ENCODE peak calls at places on chromosomes 13 and 19, in four cellular contexts. X is mammary epithelial cell, I is tibial nerve, V is left lung. A is an unnamed sample.

GRCh38 chr13:104875008-104875762 is 1660.3 kb downstream of the EFNB2 start:
- DNase-seq in X (no peak), I (no peak), V (no peak), A (no peak)

GRCh38 chr19:50331187-50332013 is 2.2 kb upstream of the KCNC3 start:
- DNase-seq in X (no peak), I (no peak), V (no peak), A (no peak)

GRCh38 chr13:48184260-48184659 is 48.7 kb upstream of the ITM2B start:
- DNase-seq in X (no peak), I (no peak), V (no peak), A (no peak)

GRCh38 chr13:71797487-71797886 is 69.5 kb downstream of the DACH1 start:
- DNase-seq in X (no peak), I (no peak), V (no peak), A (no peak)

GRCh38 chr19:13633522-13633922 is 127.2 kb upstream of the CACNA1A start:
- DNase-seq in X (no peak), I (no peak), V (no peak), A (no peak)

GRCh38 chr19:3366104-3366760 is at the start of gene NFIC:
- DNase-seq in X (peak; percentile 69), I (peak; percentile 83), V (peak; percentile 92), A (peak; percentile 75)

GRCh38 chr13:51829236-51829899 is 15.6 kb downstream of the TMEM272 start:
- DNase-seq in X (no peak), I (no peak), V (no peak), A (no peak)

GRCh38 chr19:10828981-10829821 is 6.8 kb downstream of the TMED1 start:
- DNase-seq in X (no peak), I (no peak), V (peak; percentile 72), A (no peak)

GRCh38 chr19:1051791-1052190 is 11.9 kb downstream of the ABCA7 start:
- DNase-seq in X (no peak), I (no peak), V (peak; percentile 59), A (no peak)

GRCh38 chr19:8023371-8023770 is 17.9 kb upstream of the ELAVL1 start:
- DNase-seq in X (no peak), I (no peak), V (no peak), A (no peak)

GRCh38 chr13:25902946-25903345 is 148.9 kb downstream of the SHISA2 start:
- DNase-seq in X (no peak), I (no peak), V (no peak), A (no peak)

GRCh38 chr19:42286349-42287016 is 15.4 kb upstream of the PRR19 start:
- DNase-seq in X (no peak), I (no peak), V (no peak), A (peak; percentile 36)

GRCh38 chr19:40219721-40220276 is 1.6 kb upstream of the TTC9B start:
- DNase-seq in X (peak; percentile 82), I (no peak), V (no peak), A (peak; percentile 37)

GRCh38 chr13:110589991-110590390 is 25.4 kb upstream of the NAXD start:
- DNase-seq in X (no peak), I (no peak), V (no peak), A (no peak)

GRCh38 chr13:40562975-40563349 is 103.5 kb downstream of the FOXO1 start:
- DNase-seq in X (no peak), I (no peak), V (peak; percentile 82), A (no peak)

GRCh38 chr19:53132231-53132991 is at the start of gene ZNF415:
- DNase-seq in X (peak; percentile 64), I (peak; percentile 45), V (peak; percentile 90), A (peak; percentile 96)

GRCh38 chr19:1998712-1999708 is 16.5 kb downstream of the BTBD2 start:
- DNase-seq in X (no peak), I (no peak), V (no peak), A (no peak)

GRCh38 chr19:35269425-35270117 is 809 bp downstream of the USF2 start:
- DNase-seq in X (peak; percentile 70), I (peak; percentile 82), V (peak; percentile 96), A (peak; percentile 93)

GRCh38 chr19:48455171-48455907 is at the start of gene KCNJ14:
- DNase-seq in X (no peak), I (no peak), V (peak; percentile 68), A (no peak)

GRCh38 chr19:24065243-24065642 is 21.7 kb upstream of the ZNF254 start:
- DNase-seq in X (no peak), I (no peak), V (no peak), A (no peak)

GRCh38 chr13:33545492-33545891 is 259.9 kb upstream of the STARD13 start:
- DNase-seq in X (no peak), I (no peak), V (no peak), A (no peak)

GRCh38 chr19:3243851-3244700 is 19.6 kb downstream of the CELF5 start:
- DNase-seq in X (peak; percentile 45), I (no peak), V (no peak), A (peak; percentile 78)

GRCh38 chr19:53813996-53814395 is 10.1 kb downstream of the NLRP12 start:
- DNase-seq in X (peak; percentile 40), I (no peak), V (no peak), A (no peak)

GRCh38 chr13:34174671-34175145 is 356.8 kb downstream of the RFC3 start:
- DNase-seq in X (no peak), I (no peak), V (no peak), A (no peak)

GRCh38 chr13:63614874-63615612 is 2199.4 kb upstream of the PCDH20 start:
- DNase-seq in X (no peak), I (no peak), V (no peak), A (no peak)

GRCh38 chr19:10007366-10007765 is 2.9 kb downstream of the COL5A3 start:
- DNase-seq in X (no peak), I (peak; percentile 39), V (no peak), A (no peak)

GRCh38 chr13:40983269-40983668 is 35.8 kb downstream of the ELF1 start:
- DNase-seq in X (no peak), I (no peak), V (no peak), A (no peak)

GRCh38 chr19:18558202-18558555 is 509 bp downstream of the KXD1 start:
- DNase-seq in X (no peak), I (no peak), V (no peak), A (no peak)

GRCh38 chr19:21109116-21109515 is 27.1 kb downstream of the ZNF714 start:
- DNase-seq in X (peak; percentile 49), I (no peak), V (no peak), A (no peak)

GRCh38 chr13:25177012-25177411 is 4.9 kb upstream of the AMER2 start:
- DNase-seq in X (no peak), I (no peak), V (no peak), A (no peak)

GRCh38 chr19:55549500-55550320 is 4.4 kb upstream of the SBK3 start:
- DNase-seq in X (peak; percentile 65), I (no peak), V (no peak), A (peak; percentile 61)

GRCh38 chr13:57823704-57824103 is 192.2 kb downstream of the PCDH17 start:
- DNase-seq in X (no peak), I (no peak), V (no peak), A (no peak)